ENCODE peak calls at places on chromosomes 2 and 18, in nine cellular contexts. Z is SW 1271; C is nephron progenitor cell; N is astrocyte of the spinal cord; B is Ammon's horn; L is activated effector memory CD4-positive, alpha-beta T cell treated with anti-CD3 and anti-CD28 coated beads, Interleukin-2, amount 50 U/mL, for 16 hours; M is T-cell; K is uterus; Q is CD4-positive, CD25-positive, alpha-beta regulatory T cell. V is an unnamed sample.

GRCh38 chr2:102050854-102051391 is 59.2 kb downstream of the IL1R2 start:
- DNase-seq in K (peak), M (no peak), N (peak), Q (no peak), B (peak), C (no peak), Z (no peak), L (no peak), V (no peak)

GRCh38 chr2:25311866-25312575 is 29.7 kb downstream of the DNMT3A start:
- DNase-seq in Z (no peak), K (no peak), N (no peak), M (no peak), L (no peak), Q (no peak), B (no peak), C (no peak), V (no peak)

GRCh38 chr2:28407131-28407975 is 14.7 kb downstream of the FOSL2 start:
- DNase-seq in L (no peak), M (no peak), C (no peak), Z (no peak), Q (no peak), B (no peak), N (no peak), K (no peak), V (no peak)

GRCh38 chr18:50468802-50469201 is 91.1 kb upstream of the MAPK4 start:
- DNase-seq in Z (no peak), B (no peak), K (no peak), Q (no peak), L (no peak), C (no peak), N (no peak), M (no peak), V (no peak)

GRCh38 chr18:77103181-77103875 is 29.3 kb downstream of the MBP start:
- DNase-seq in L (no peak), M (no peak), B (no peak), Q (no peak), K (no peak), N (no peak), Z (no peak), C (no peak), V (no peak)

GRCh38 chr2:201396595-201396994 is 39.5 kb upstream of the FLACC1 start:
- DNase-seq in M (no peak), C (no peak), K (no peak), L (no peak), Z (no peak), B (no peak), Q (no peak), N (no peak), V (no peak)

GRCh38 chr2:118046628-118047210 is 32.8 kb upstream of the CCDC93 start:
- DNase-seq in Z (no peak), C (no peak), L (no peak), N (peak), B (peak), K (no peak), M (no peak), Q (peak), V (no peak)

GRCh38 chr2:128236491-128237035 is 82.1 kb downstream of the HS6ST1 start:
- DNase-seq in Z (no peak), K (no peak), M (no peak), B (no peak), N (peak), C (no peak), Q (no peak), L (no peak), V (no peak)

GRCh38 chr2:62456721-62457539 is 49.1 kb downstream of the TMEM17 start:
- DNase-seq in N (peak), B (peak), C (peak), Q (peak), M (peak), K (peak), L (peak), Z (no peak), V (peak)

GRCh38 chr18:57258131-57258777 is 94.1 kb upstream of the ST8SIA3 start:
- DNase-seq in C (no peak), L (no peak), N (no peak), Z (no peak), Q (no peak), B (no peak), K (no peak), M (no peak), V (no peak)

GRCh38 chr2:72581560-72582181 is 244.2 kb downstream of the EXOC6B start:
- DNase-seq in C (no peak), K (peak), B (no peak), N (no peak), L (no peak), M (no peak), Z (no peak), Q (no peak), V (no peak)

GRCh38 chr2:25418944-25419677 is 77.4 kb upstream of the DNMT3A start:
- DNase-seq in Z (no peak), Q (no peak), B (no peak), C (no peak), L (no peak), K (no peak), M (no peak), N (no peak), V (no peak)

GRCh38 chr2:133271105-133271504 is 297.2 kb downstream of the NCKAP5 start:
- DNase-seq in N (peak), C (no peak), B (no peak), Q (no peak), L (no peak), K (no peak), Z (no peak), M (no peak), V (no peak)

GRCh38 chr2:121034551-121034950 is 250.5 kb downstream of the TFCP2L1 start:
- DNase-seq in N (no peak), M (no peak), K (no peak), C (no peak), Z (no peak), Q (no peak), L (no peak), B (no peak), V (no peak)

GRCh38 chr18:67919316-67919715 is 402.8 kb upstream of the DSEL start:
- DNase-seq in K (no peak), Z (no peak), Q (no peak), N (no peak), M (no peak), L (no peak), B (no peak), C (no peak), V (no peak)

GRCh38 chr2:66440011-66440542 is 5.2 kb downstream of the MEIS1 start:
- DNase-seq in N (peak), K (no peak), B (no peak), C (peak), L (no peak), Q (no peak), Z (no peak), M (no peak), V (no peak)

GRCh38 chr2:225637199-225637598 is 237.7 kb downstream of the NYAP2 start:
- DNase-seq in B (peak), C (no peak), L (no peak), K (no peak), M (no peak), Z (no peak), Q (no peak), N (no peak), V (no peak)

GRCh38 chr2:129301431-129301913 is 678.0 kb upstream of the RAB6C start:
- DNase-seq in M (no peak), Q (no peak), Z (no peak), C (no peak), K (no peak), N (peak), B (peak), L (no peak), V (no peak)

GRCh38 chr18:76657428-76657827 is 162.4 kb upstream of the ZNF516 start:
- DNase-seq in Z (no peak), B (no peak), C (no peak), Q (peak), L (no peak), M (no peak), K (peak), N (no peak), V (no peak)

GRCh38 chr2:71734620-71735019 is 281.3 kb downstream of the DYSF start:
- DNase-seq in M (no peak), Z (no peak), B (no peak), L (no peak), C (no peak), Q (no peak), N (no peak), K (no peak), V (no peak)

GRCh38 chr2:67476808-67477790 is 80.0 kb downstream of the ETAA1 start:
- DNase-seq in Z (no peak), N (peak), L (no peak), M (no peak), Q (peak), B (peak), K (peak), C (no peak), V (no peak)

GRCh38 chr2:122414911-122415310 is 659.5 kb downstream of the TSN start:
- DNase-seq in B (no peak), Q (no peak), K (no peak), N (no peak), L (no peak), C (no peak), M (no peak), Z (no peak), V (no peak)

GRCh38 chr2:84959494-84960156 is 11.3 kb upstream of the KCMF1 start:
- DNase-seq in Z (no peak), Q (no peak), K (no peak), C (no peak), L (no peak), M (no peak), N (no peak), B (no peak), V (peak)